ENCODE peak calls at places on chromosome 13, in eight cellular contexts. One of them, this sample, is unnamed.
A peak's percentile ranks its signal among the peaks of the same experiment; 100 is the strongest.

GRCh38 chr13:28056426-28056825 is 44.0 kb downstream of the FLT3 start:
- DNase-seq in RPMI7951: no peak
- DNase-seq in Right ventricle myocardium superior: no peak
- DNase-seq in dorsolateral prefrontal cortex: no peak
- DNase-seq in effector CD4-positive, alpha-beta T cell: no peak
- DNase-seq in activated CD4-positive, alpha-beta T cell treated with anti-CD3 and anti-CD28 coated beads, Interleukin-2, amount 50 U/mL, for 24 hours: no peak
- DNase-seq in pulmonary artery endothelial cell: no peak
- DNase-seq in thyroid gland: no peak
- DNase-seq in this sample: no peak

GRCh38 chr13:41917641-41918040 is 43.3 kb downstream of the VWA8 start:
- DNase-seq in RPMI7951: peak; percentile 65
- DNase-seq in Right ventricle myocardium superior: no peak
- DNase-seq in dorsolateral prefrontal cortex: no peak
- DNase-seq in effector CD4-positive, alpha-beta T cell: no peak
- DNase-seq in activated CD4-positive, alpha-beta T cell treated with anti-CD3 and anti-CD28 coated beads, Interleukin-2, amount 50 U/mL, for 24 hours: no peak
- DNase-seq in pulmonary artery endothelial cell: peak; percentile 5
- DNase-seq in thyroid gland: no peak
- DNase-seq in this sample: no peak

GRCh38 chr13:97574926-97575325 is 141.0 kb downstream of the RAP2A start:
- DNase-seq in RPMI7951: no peak
- DNase-seq in Right ventricle myocardium superior: no peak
- DNase-seq in dorsolateral prefrontal cortex: no peak
- DNase-seq in effector CD4-positive, alpha-beta T cell: no peak
- DNase-seq in activated CD4-positive, alpha-beta T cell treated with anti-CD3 and anti-CD28 coated beads, Interleukin-2, amount 50 U/mL, for 24 hours: no peak
- DNase-seq in pulmonary artery endothelial cell: no peak
- DNase-seq in thyroid gland: no peak
- DNase-seq in this sample: peak; percentile 55

GRCh38 chr13:20016649-20017364 is 58.3 kb downstream of the ZMYM2 start:
- DNase-seq in RPMI7951: no peak
- DNase-seq in Right ventricle myocardium superior: no peak
- DNase-seq in dorsolateral prefrontal cortex: no peak
- DNase-seq in effector CD4-positive, alpha-beta T cell: no peak
- DNase-seq in activated CD4-positive, alpha-beta T cell treated with anti-CD3 and anti-CD28 coated beads, Interleukin-2, amount 50 U/mL, for 24 hours: no peak
- DNase-seq in pulmonary artery endothelial cell: no peak
- DNase-seq in thyroid gland: no peak
- DNase-seq in this sample: no peak

GRCh38 chr13:112720814-112721197 is 31.0 kb downstream of the ATP11A start:
- DNase-seq in RPMI7951: no peak
- DNase-seq in Right ventricle myocardium superior: no peak
- DNase-seq in dorsolateral prefrontal cortex: no peak
- DNase-seq in effector CD4-positive, alpha-beta T cell: no peak
- DNase-seq in activated CD4-positive, alpha-beta T cell treated with anti-CD3 and anti-CD28 coated beads, Interleukin-2, amount 50 U/mL, for 24 hours: no peak
- DNase-seq in pulmonary artery endothelial cell: no peak
- DNase-seq in thyroid gland: no peak
- DNase-seq in this sample: no peak

GRCh38 chr13:46712524-46712923 is 84.4 kb downstream of the ESD start:
- DNase-seq in RPMI7951: no peak
- DNase-seq in Right ventricle myocardium superior: no peak
- DNase-seq in dorsolateral prefrontal cortex: no peak
- DNase-seq in effector CD4-positive, alpha-beta T cell: no peak
- DNase-seq in activated CD4-positive, alpha-beta T cell treated with anti-CD3 and anti-CD28 coated beads, Interleukin-2, amount 50 U/mL, for 24 hours: no peak
- DNase-seq in pulmonary artery endothelial cell: no peak
- DNase-seq in thyroid gland: no peak
- DNase-seq in this sample: no peak

GRCh38 chr13:30978981-30979956 is 46.8 kb downstream of the TEX26 start:
- DNase-seq in RPMI7951: no peak
- DNase-seq in Right ventricle myocardium superior: peak; percentile 46
- DNase-seq in dorsolateral prefrontal cortex: no peak
- DNase-seq in effector CD4-positive, alpha-beta T cell: no peak
- DNase-seq in activated CD4-positive, alpha-beta T cell treated with anti-CD3 and anti-CD28 coated beads, Interleukin-2, amount 50 U/mL, for 24 hours: peak; percentile 3
- DNase-seq in pulmonary artery endothelial cell: no peak
- DNase-seq in thyroid gland: peak; percentile 5
- DNase-seq in this sample: peak; percentile 61

GRCh38 chr13:20258208-20258962 is 26.3 kb upstream of the GJB6 start:
- DNase-seq in RPMI7951: no peak
- DNase-seq in Right ventricle myocardium superior: no peak
- DNase-seq in dorsolateral prefrontal cortex: no peak
- DNase-seq in effector CD4-positive, alpha-beta T cell: no peak
- DNase-seq in activated CD4-positive, alpha-beta T cell treated with anti-CD3 and anti-CD28 coated beads, Interleukin-2, amount 50 U/mL, for 24 hours: no peak
- DNase-seq in pulmonary artery endothelial cell: no peak
- DNase-seq in thyroid gland: peak; percentile 92
- DNase-seq in this sample: no peak

GRCh38 chr13:95644611-95645052 is at the start of gene DZIP1:
- DNase-seq in RPMI7951: peak; percentile 83
- DNase-seq in Right ventricle myocardium superior: peak; percentile 87
- DNase-seq in dorsolateral prefrontal cortex: peak; percentile 81
- DNase-seq in effector CD4-positive, alpha-beta T cell: no peak
- DNase-seq in activated CD4-positive, alpha-beta T cell treated with anti-CD3 and anti-CD28 coated beads, Interleukin-2, amount 50 U/mL, for 24 hours: no peak
- DNase-seq in pulmonary artery endothelial cell: peak; percentile 41
- DNase-seq in thyroid gland: peak; percentile 22
- DNase-seq in this sample: peak; percentile 65

GRCh38 chr13:103537616-103538015 is 471.4 kb upstream of the SLC10A2 start:
- DNase-seq in RPMI7951: no peak
- DNase-seq in Right ventricle myocardium superior: no peak
- DNase-seq in dorsolateral prefrontal cortex: no peak
- DNase-seq in effector CD4-positive, alpha-beta T cell: no peak
- DNase-seq in activated CD4-positive, alpha-beta T cell treated with anti-CD3 and anti-CD28 coated beads, Interleukin-2, amount 50 U/mL, for 24 hours: no peak
- DNase-seq in pulmonary artery endothelial cell: no peak
- DNase-seq in thyroid gland: no peak
- DNase-seq in this sample: no peak

This sample was measured in Peyer's patch.